ENCODE peak calls at places on chromosomes 1 and 21, in four cellular contexts. One of them, this sample, is unnamed.

GRCh38 chr1:223363856-223364684 is at the start of gene SUSD4:
- DNase-seq in heart right ventricle: peak; percentile 58
- DNase-seq in colonic mucosa: peak; percentile 34
- DNase-seq in fibroblast of lung: no peak
- DNase-seq in this sample: no peak

GRCh38 chr21:43691801-43692200 is 27.1 kb upstream of the PDXK start:
- DNase-seq in heart right ventricle: no peak
- DNase-seq in colonic mucosa: no peak
- DNase-seq in fibroblast of lung: no peak
- DNase-seq in this sample: no peak

GRCh38 chr1:80218112-80218511 is 1211.6 kb upstream of the ADGRL4 start:
- DNase-seq in heart right ventricle: no peak
- DNase-seq in colonic mucosa: no peak
- DNase-seq in fibroblast of lung: peak; percentile 75
- DNase-seq in this sample: peak; percentile 11

GRCh38 chr1:60657926-60658325 is 424.4 kb upstream of the NFIA start:
- DNase-seq in heart right ventricle: no peak
- DNase-seq in colonic mucosa: no peak
- DNase-seq in fibroblast of lung: no peak
- DNase-seq in this sample: no peak

GRCh38 chr1:108199231-108199657 is 899 bp downstream of the SLC25A24 start:
- DNase-seq in heart right ventricle: no peak
- DNase-seq in colonic mucosa: peak; percentile 60
- DNase-seq in fibroblast of lung: peak; percentile 48
- DNase-seq in this sample: no peak

GRCh38 chr1:6224733-6225132 is 11.0 kb downstream of the ICMT start:
- DNase-seq in heart right ventricle: no peak
- DNase-seq in colonic mucosa: no peak
- DNase-seq in fibroblast of lung: no peak
- DNase-seq in this sample: no peak

GRCh38 chr1:180154003-180154324 is 705 bp upstream of the QSOX1 start:
- DNase-seq in heart right ventricle: no peak
- DNase-seq in colonic mucosa: no peak
- DNase-seq in fibroblast of lung: no peak
- DNase-seq in this sample: no peak

GRCh38 chr1:99685516-99686180 is 39.7 kb downstream of the PALMD start:
- DNase-seq in heart right ventricle: peak; percentile 68
- DNase-seq in colonic mucosa: peak; percentile 74
- DNase-seq in fibroblast of lung: peak; percentile 98
- DNase-seq in this sample: peak; percentile 68

GRCh38 chr1:26539722-26540121 is 10.2 kb downstream of the RPS6KA1 start:
- DNase-seq in heart right ventricle: no peak
- DNase-seq in colonic mucosa: no peak
- DNase-seq in fibroblast of lung: no peak
- DNase-seq in this sample: no peak

GRCh38 chr1:241485554-241485992 is 34.0 kb downstream of the FH start:
- DNase-seq in heart right ventricle: no peak
- DNase-seq in colonic mucosa: no peak
- DNase-seq in fibroblast of lung: peak; percentile 38
- DNase-seq in this sample: no peak

GRCh38 chr1:193476748-193477147 is 290.3 kb upstream of the B3GALT2 start:
- DNase-seq in heart right ventricle: no peak
- DNase-seq in colonic mucosa: no peak
- DNase-seq in fibroblast of lung: no peak
- DNase-seq in this sample: no peak

DNA sequence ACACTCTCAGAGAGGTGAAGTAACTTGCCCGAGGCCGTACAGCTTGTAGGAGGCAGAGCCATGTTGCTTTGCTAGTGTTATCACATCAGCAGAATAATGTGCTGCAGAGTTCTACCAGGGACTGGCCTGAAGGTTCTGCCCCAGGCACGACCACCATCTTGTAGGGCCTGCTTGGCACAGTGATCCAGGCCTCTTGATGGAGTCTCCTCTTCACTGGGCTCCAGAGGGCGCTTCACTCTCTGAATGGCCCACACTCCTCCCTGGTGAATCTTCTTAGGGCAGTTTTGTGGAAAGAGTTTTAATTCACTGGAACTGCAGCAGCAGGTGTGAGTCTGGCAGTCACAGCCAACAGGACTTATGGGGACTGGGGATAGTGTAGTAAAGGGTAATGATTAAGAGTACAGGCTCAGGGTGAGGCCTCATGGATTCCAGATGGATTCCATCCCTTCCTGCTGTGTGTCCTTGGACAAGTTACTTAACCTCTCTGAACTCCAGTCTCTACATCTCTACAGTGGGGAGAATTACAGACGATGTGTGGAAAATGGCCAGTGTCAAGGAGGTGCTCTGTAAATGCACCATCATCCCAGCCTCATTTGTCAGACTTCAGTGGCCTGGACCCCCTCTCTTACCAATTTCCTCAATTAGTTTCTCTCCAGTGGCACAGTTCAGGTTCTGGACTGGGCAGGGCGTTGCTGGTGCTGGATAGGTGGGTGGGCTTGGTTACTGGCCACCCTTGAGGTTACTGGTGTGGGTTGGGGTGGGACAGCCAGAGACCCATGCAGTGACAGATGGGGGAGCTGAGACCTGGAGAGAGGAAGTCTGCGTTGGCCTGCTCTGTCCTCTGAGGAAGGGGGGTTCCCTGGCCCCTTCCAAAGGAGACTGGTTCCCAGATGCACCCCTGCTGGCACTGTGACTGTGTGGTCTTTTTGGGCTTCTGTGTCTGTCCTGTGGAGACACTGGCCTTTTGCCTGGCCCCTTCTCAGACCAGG is 45.9 kb upstream of the CSF3R start:
- DNase-seq in heart right ventricle: no peak
- DNase-seq in colonic mucosa: no peak
- DNase-seq in fibroblast of lung: no peak
- DNase-seq in this sample: no peak
- TF ChIP-seq CTCF in heart right ventricle: no peak
- TF ChIP-seq CTCF in colonic mucosa: no peak
- TF ChIP-seq CTCF in fibroblast of lung: no peak
- TF ChIP-seq CTCF in this sample: no peak

GRCh38 chr1:8283058-8283884 is 34.6 kb upstream of the SLC45A1 start:
- DNase-seq in heart right ventricle: peak; percentile 17
- DNase-seq in colonic mucosa: no peak
- DNase-seq in fibroblast of lung: no peak
- DNase-seq in this sample: no peak
- H3K4me3 ChIP-seq in heart right ventricle: no peak overlapping the region
- H3K4me3 ChIP-seq in colonic mucosa: no peak overlapping the region
- H3K4me3 ChIP-seq in fibroblast of lung: no peak overlapping the region
- H3K4me3 ChIP-seq in this sample: no peak overlapping the region

GRCh38 chr1:109521465-109521951 is 12.0 kb upstream of the AMIGO1 start:
- DNase-seq in heart right ventricle: no peak
- DNase-seq in colonic mucosa: no peak
- DNase-seq in fibroblast of lung: no peak
- DNase-seq in this sample: no peak

GRCh38 chr1:109514846-109515245 is 5.3 kb upstream of the AMIGO1 start:
- DNase-seq in heart right ventricle: no peak
- DNase-seq in colonic mucosa: no peak
- DNase-seq in fibroblast of lung: no peak
- DNase-seq in this sample: no peak

GRCh38 chr1:109517337-109517736 is 7.8 kb upstream of the AMIGO1 start:
- DNase-seq in heart right ventricle: no peak
- DNase-seq in colonic mucosa: no peak
- DNase-seq in fibroblast of lung: no peak
- DNase-seq in this sample: no peak

GRCh38 chr1:109513110-109513702 is 3.7 kb upstream of the AMIGO1 start:
- DNase-seq in heart right ventricle: no peak
- DNase-seq in colonic mucosa: no peak
- DNase-seq in fibroblast of lung: no peak
- DNase-seq in this sample: no peak

DNA sequence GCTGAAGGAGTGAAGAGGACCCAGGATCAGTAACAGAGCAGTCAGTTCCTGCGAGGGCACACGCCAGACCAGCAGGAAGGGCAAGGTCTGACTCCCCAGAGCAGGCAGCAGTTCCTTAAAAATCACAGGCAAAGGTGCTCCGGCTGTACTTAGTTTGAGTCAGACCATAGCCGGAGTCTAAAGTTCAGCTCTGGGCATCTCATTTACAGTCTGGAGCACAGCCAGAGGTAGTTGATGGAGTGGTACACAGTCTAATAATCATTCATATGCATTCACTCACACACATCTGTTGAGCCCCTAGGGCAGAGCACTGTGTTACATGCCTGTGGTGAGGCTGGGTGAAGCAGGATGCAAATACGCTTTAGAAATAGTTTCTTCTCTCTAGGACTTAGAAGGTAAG is 7.3 kb upstream of the AMIGO1 start:
- DNase-seq in heart right ventricle: no peak
- DNase-seq in colonic mucosa: peak; percentile 56
- DNase-seq in fibroblast of lung: no peak
- DNase-seq in this sample: no peak
- H3K27ac ChIP-seq in heart right ventricle: no peak overlapping the region
- H3K27ac ChIP-seq in colonic mucosa: peak overlapping the region; percentile 19
- H3K27ac ChIP-seq in fibroblast of lung: no peak overlapping the region
- H3K27ac ChIP-seq in this sample: no peak overlapping the region

DNA sequence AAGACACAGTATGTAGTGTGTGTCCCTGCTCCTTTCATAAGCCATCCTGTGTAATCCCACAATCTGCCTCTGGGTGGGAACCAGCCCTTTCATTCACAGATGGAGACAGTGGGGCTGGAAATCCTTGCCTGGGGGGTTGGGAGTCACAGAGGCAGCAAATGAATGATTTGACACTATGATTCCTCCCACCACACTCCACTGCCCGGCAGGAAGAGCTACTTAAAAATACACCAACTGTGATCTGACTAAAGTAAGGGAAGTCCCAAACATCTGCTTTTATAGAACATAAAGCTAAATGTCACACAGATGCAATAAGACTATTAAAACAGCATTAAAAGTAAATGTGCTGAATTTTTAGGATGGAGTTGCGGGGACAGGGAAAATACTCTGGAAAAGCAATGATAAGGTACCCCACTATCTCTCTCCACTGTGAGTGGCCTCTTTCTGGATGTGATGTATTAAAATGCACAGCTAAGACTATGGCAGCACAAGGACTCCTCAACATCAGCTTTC is 4.3 kb downstream of the PARP1 start:
- DNase-seq in heart right ventricle: no peak
- DNase-seq in colonic mucosa: no peak
- DNase-seq in fibroblast of lung: no peak
- DNase-seq in this sample: no peak
- TF ChIP-seq CTCF in heart right ventricle: no peak
- TF ChIP-seq CTCF in colonic mucosa: no peak
- TF ChIP-seq CTCF in fibroblast of lung: peak; percentile 43
- TF ChIP-seq CTCF in this sample: peak; percentile 38

GRCh38 chr21:33403128-33403785 is at the start of gene IFNGR2:
- DNase-seq in heart right ventricle: peak; percentile 65
- DNase-seq in colonic mucosa: no peak
- DNase-seq in fibroblast of lung: no peak
- DNase-seq in this sample: no peak

GRCh38 chr21:33403786-33404571 is 766 bp downstream of the IFNGR2 start:
- DNase-seq in heart right ventricle: peak; percentile 72
- DNase-seq in colonic mucosa: peak; percentile 69
- DNase-seq in fibroblast of lung: peak; percentile 48
- DNase-seq in this sample: no peak

GRCh38 chr21:33402011-33402979 is 918 bp upstream of the IFNGR2 start:
- DNase-seq in heart right ventricle: peak; percentile 65
- DNase-seq in colonic mucosa: peak; percentile 53
- DNase-seq in fibroblast of lung: peak; percentile 78
- DNase-seq in this sample: no peak

GRCh38 chr21:33401617-33401967 is 1.6 kb upstream of the IFNGR2 start:
- DNase-seq in heart right ventricle: no peak
- DNase-seq in colonic mucosa: no peak
- DNase-seq in fibroblast of lung: no peak
- DNase-seq in this sample: no peak

GRCh38 chr21:33406493-33406892 is 3.3 kb downstream of the IFNGR2 start:
- DNase-seq in heart right ventricle: no peak
- DNase-seq in colonic mucosa: no peak
- DNase-seq in fibroblast of lung: no peak
- DNase-seq in this sample: no peak
- H3K4me3 ChIP-seq in heart right ventricle: no peak overlapping the region
- H3K4me3 ChIP-seq in colonic mucosa: no peak overlapping the region
- H3K4me3 ChIP-seq in fibroblast of lung: no peak overlapping the region
- H3K4me3 ChIP-seq in this sample: no peak overlapping the region